ENCODE peak calls at places on chromosomes 3 and 15, in six cellular contexts. I is upper lobe of left lung, U is IMR-90, H is suprapubic skin, Z is hepatocyte, E is lower lobe of right lung. A is an unnamed sample. For H3K4me1, the result is how much of the 10 kb centered on the place peaks cover.

GRCh38 chr3:65334045-65334665 is 646.4 kb upstream of the ADAMTS9 start:
- DNase-seq in I (no peak), U (no peak), H (no peak), Z (no peak), E (no peak), A (no peak)

GRCh38 chr3:149898771-149899170 is 71.9 kb downstream of the PFN2 start:
- DNase-seq in I (no peak), U (peak), H (no peak), Z (peak), E (no peak), A (no peak)

GRCh38 chr15:72866086-72866646 is 82.6 kb upstream of the ADPGK start:
- DNase-seq in I (no peak), U (no peak), H (no peak), Z (no peak), E (no peak), A (peak)

GRCh38 chr3:15630646-15631350 is 29.3 kb downstream of the BTD start:
- DNase-seq in I (no peak), U (peak), H (no peak), Z (no peak), E (no peak), A (no peak)

GRCh38 chr3:160372780-160373179 is 26.2 kb downstream of the IFT80 start:
- DNase-seq in I (no peak), U (peak), H (no peak), Z (no peak), E (no peak), A (no peak)

GRCh38 chr3:46692566-46692983 is 904 bp downstream of the ALS2CL start:
- DNase-seq in I (peak), U (no peak), H (peak), Z (peak), E (peak), A (peak)

GRCh38 chr3:47850062-47850802 is 47.3 kb downstream of the DHX30 start:
- DNase-seq in I (no peak), U (peak), H (no peak), Z (peak), E (no peak), A (no peak)

GRCh38 chr3:113620091-113620490 is 76.4 kb downstream of the USF3 start:
- DNase-seq in I (no peak), U (no peak), H (no peak), Z (no peak), E (no peak), A (no peak)

GRCh38 chr15:57375827-57376694 is at the start of gene CGNL1:
- DNase-seq in I (peak), U (no peak), H (no peak), Z (peak), E (peak), A (no peak)

GRCh38 chr3:185332026-185332735 is 30.8 kb upstream of the MAP3K13 start:
- DNase-seq in I (no peak), U (peak), H (no peak), Z (no peak), E (no peak), A (peak)

GRCh38 chr15:78640840-78641733 is at the start of gene CHRNB4:
- DNase-seq in I (peak), U (no peak), H (no peak), Z (peak), E (no peak), A (peak)

GRCh38 chr3:128364808-128365360 is 101.8 kb downstream of the DNAJB8 start:
- DNase-seq in I (peak), U (no peak), H (no peak), Z (no peak), E (no peak), A (no peak)

GRCh38 chr15:90414408-90415028 is 26.5 kb downstream of the IQGAP1 start:
- DNase-seq in I (no peak), U (peak), H (no peak), Z (peak), E (no peak), A (peak)

GRCh38 chr3:64987731-64988130 is 299.9 kb upstream of the ADAMTS9 start:
- DNase-seq in I (no peak), U (no peak), H (no peak), Z (no peak), E (no peak), A (no peak)

GRCh38 chr3:160810360-160810759 is 54.3 kb downstream of the PPM1L start:
- DNase-seq in I (no peak), U (no peak), H (no peak), Z (no peak), E (no peak), A (no peak)

GRCh38 chr3:40801276-40801675 is 276.5 kb downstream of the ZNF621 start:
- DNase-seq in I (no peak), U (no peak), H (no peak), Z (no peak), E (no peak), A (no peak)

GRCh38 chr3:129211345-129211744 is 27.6 kb upstream of the CNBP start:
- DNase-seq in I (no peak), U (no peak), H (no peak), Z (no peak), E (no peak), A (no peak)

GRCh38 chr3:155809181-155809580 is 3.1 kb upstream of the C3orf33 start:
- DNase-seq in I (no peak), U (peak), H (no peak), Z (no peak), E (no peak), A (no peak)

GRCh38 chr3:47016934-47017435 is 37.5 kb downstream of the NBEAL2 start:
- DNase-seq in I (no peak), U (peak), H (no peak), Z (no peak), E (no peak), A (peak)

GRCh38 chr3:54033761-54034160 is 88.6 kb upstream of the CACNA2D3 start:
- DNase-seq in I (peak), U (no peak), H (no peak), Z (no peak), E (no peak), A (no peak)

GRCh38 chr15:79724312-79724711 is 172.5 kb downstream of the MTHFS start:
- DNase-seq in I (no peak), U (peak), H (no peak), Z (no peak), E (no peak), A (peak)

GRCh38 chr3:74845086-74845485 is 230.6 kb upstream of the CNTN3 start:
- DNase-seq in I (no peak), U (no peak), H (no peak), Z (no peak), E (no peak), A (peak)

GRCh38 chr3:185399629-185400339 is 36.8 kb downstream of the MAP3K13 start:
- DNase-seq in I (no peak), U (no peak), H (no peak), Z (no peak), E (no peak), A (no peak)

GRCh38 chr15:57153140-57153539 is 223.2 kb upstream of the CGNL1 start:
- DNase-seq in I (no peak), U (peak), H (no peak), Z (peak), E (no peak), A (peak)

GRCh38 chr15:55241193-55241592 is 44.5 kb upstream of the RSL24D1 start:
- DNase-seq in I (no peak), U (no peak), H (no peak), Z (no peak), E (no peak), A (no peak)

GRCh38 chr3:128322030-128323022 is 144.4 kb downstream of the DNAJB8 start:
- DNase-seq in I (no peak), U (peak), H (no peak), Z (no peak), E (peak), A (no peak)

GRCh38 chr15:68441045-68441743 is 9.2 kb upstream of the ITGA11 start:
- DNase-seq in I (no peak), U (peak), H (no peak), Z (no peak), E (no peak), A (no peak)

GRCh38 chr3:194104041-194104751 is 31.8 kb upstream of the HES1 start:
- DNase-seq in I (peak), U (no peak), H (no peak), Z (no peak), E (no peak), A (no peak)

GRCh38 chr3:115999001-115999400 is 375.7 kb downstream of the GAP43 start:
- DNase-seq in I (no peak), U (no peak), H (no peak), Z (no peak), E (no peak), A (no peak)

GRCh38 chr15:90413411-90414379 is 25.7 kb downstream of the IQGAP1 start:
- DNase-seq in I (no peak), U (peak), H (no peak), Z (peak), E (no peak), A (peak)

GRCh38 chr3:58528629-58529028 is 8.4 kb downstream of the ACOX2 start:
- DNase-seq in I (no peak), U (peak), H (no peak), Z (peak), E (no peak), A (peak)

GRCh38 chr15:36109943-36110658 is 469.3 kb upstream of the CDIN1 start:
- DNase-seq in I (no peak), U (peak), H (no peak), Z (no peak), E (no peak), A (peak)

GRCh38 chr15:70048578-70048977 is 49.1 kb downstream of the TLE3 start:
- DNase-seq in I (no peak), U (no peak), H (peak), Z (no peak), E (peak), A (no peak)

GRCh38 chr3:58495101-58495500 is 3.2 kb downstream of the KCTD6 start:
- DNase-seq in I (no peak), U (peak), H (no peak), Z (no peak), E (no peak), A (no peak)

GRCh38 chr15:40421246-40422157 is 15.9 kb downstream of the IVD start:
- DNase-seq in I (peak), U (peak), H (peak), Z (peak), E (peak), A (no peak)

GRCh38 chr3:14785207-14786155 is 33.3 kb upstream of the FGD5 start:
- DNase-seq in I (no peak), U (no peak), H (peak), Z (no peak), E (no peak), A (no peak)

DNA sequence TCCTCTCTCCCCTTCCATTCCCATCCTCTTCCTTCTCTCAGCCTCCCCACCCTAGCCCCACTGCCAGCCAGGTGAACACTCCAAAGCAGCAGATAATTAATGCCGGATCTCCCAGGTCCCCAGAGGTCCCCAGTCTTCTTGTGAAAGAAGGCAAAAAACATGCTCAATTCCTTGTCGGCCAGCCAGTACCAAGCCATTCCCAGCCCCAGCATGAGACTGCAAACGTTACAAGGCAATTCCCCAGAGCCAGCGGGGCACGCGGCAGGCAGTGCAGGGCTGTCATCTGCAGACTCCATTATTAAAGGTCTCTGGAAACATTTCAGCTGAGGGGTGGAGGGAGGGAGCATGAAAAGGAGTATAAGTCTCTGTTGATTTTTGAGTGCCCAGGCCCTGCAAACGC is 117.8 kb downstream of the XXYLT1 start:
- DNase-seq in I (no peak), U (peak), H (no peak), Z (no peak), E (no peak), A (no peak)
- H3K4me1 ChIP-seq in I (half or more), U (under half), H (half or more), Z (under half), E (half or more), A (under half)

DNA sequence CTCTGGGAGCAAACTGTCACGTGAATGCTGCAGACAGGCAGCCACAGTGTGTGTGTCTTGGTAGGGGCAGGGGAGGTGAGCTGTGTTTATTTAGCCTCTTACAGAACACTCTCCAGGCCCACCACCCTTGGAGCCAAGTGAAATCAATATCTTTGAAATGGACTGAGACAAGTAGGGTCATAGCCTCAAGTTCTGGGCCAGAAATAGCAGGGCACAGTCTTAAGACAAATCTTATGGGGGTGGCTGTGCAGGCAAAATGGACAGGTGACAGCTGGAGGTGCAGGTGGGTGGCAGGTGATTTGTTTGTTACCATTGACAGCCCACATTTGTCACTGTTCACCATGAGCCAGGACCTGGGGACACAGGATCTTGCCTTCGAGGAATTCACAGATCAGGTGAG is 93.6 kb upstream of the NMNAT3 start:
- DNase-seq in I (no peak), U (no peak), H (no peak), Z (no peak), E (no peak), A (no peak)
- H3K27ac ChIP-seq in I (no peak), U (no peak), H (no peak), Z (no peak), E (no peak), A (no peak)

DNA sequence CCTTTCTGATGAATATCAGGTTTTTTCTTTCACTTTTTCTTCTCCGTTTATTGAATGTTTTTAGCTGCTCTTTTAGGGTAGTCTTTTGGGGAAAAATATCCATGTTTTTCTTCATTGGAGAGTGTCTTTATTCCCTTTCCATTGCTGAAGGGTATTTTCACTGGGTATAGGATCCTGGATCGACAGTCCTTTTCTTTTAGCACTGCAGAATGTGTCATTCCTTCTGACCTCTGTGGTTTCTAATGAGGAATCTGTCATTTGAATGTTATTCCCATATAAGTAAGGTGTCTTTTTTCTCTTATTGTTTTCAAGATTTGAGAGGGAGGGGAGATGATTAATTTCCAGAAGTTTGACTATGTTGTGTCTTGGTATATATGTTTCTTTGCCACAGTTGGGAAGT is 96.8 kb downstream of the BBX start:
- DNase-seq in I (no peak), U (no peak), H (no peak), Z (no peak), E (no peak), A (no peak)
- H3K4me1 ChIP-seq in I (under half), U (under half), H (under half), Z (under half), E (under half), A (under half)

GRCh38 chr15:101437618-101438481 is 51.7 kb downstream of the PCSK6 start:
- DNase-seq in I (no peak), U (no peak), H (no peak), Z (no peak), E (no peak), A (no peak)
- H3K27ac ChIP-seq in I (no peak), U (no peak), H (no peak), Z (peak), E (no peak), A (no peak)

A was measured in foreskin keratinocyte.